ENCODE peak calls at places on chromosomes 7 and 10, in seven cellular contexts. O is HS-5; H is H7; K is MV-4-11; B is AG09309; C is activated effector memory CD4-positive, alpha-beta T cell treated with anti-CD3 and anti-CD28 coated beads, Interleukin-2, amount 50 U/mL, for 16 hours; Q is CD4-positive, alpha-beta memory T cell. V is an unnamed sample.

GRCh38 chr7:66907731-66908130 is 13.3 kb upstream of the TMEM248 start:
- DNase-seq in O (no peak), H (no peak), K (no peak), B (no peak), C (no peak), Q (no peak), V (no peak)

GRCh38 chr7:34757570-34758110 is 99.6 kb downstream of the NPSR1 start:
- DNase-seq in O (no peak), H (no peak), K (no peak), B (no peak), C (no peak), Q (no peak), V (no peak)

GRCh38 chr10:36559990-36560389 is 565.4 kb upstream of the ANKRD30A start:
- DNase-seq in O (no peak), H (no peak), K (no peak), B (peak; percentile 51), C (no peak), Q (no peak), V (no peak)

GRCh38 chr10:73649876-73650536 is 5.8 kb downstream of the SYNPO2L start:
- DNase-seq in O (no peak), H (peak; percentile 15), K (no peak), B (no peak), C (no peak), Q (no peak), V (no peak)

GRCh38 chr10:47406870-47407648 is 23.0 kb upstream of the ZNF488 start:
- DNase-seq in O (peak; percentile 90), H (no peak), K (no peak), B (no peak), C (no peak), Q (no peak), V (no peak)

GRCh38 chr7:111014074-111014473 is 76.9 kb upstream of the LRRN3 start:
- DNase-seq in O (no peak), H (no peak), K (no peak), B (no peak), C (no peak), Q (no peak), V (no peak)

GRCh38 chr7:121376982-121377381 is 19.1 kb downstream of the FAM3C start:
- DNase-seq in O (no peak), H (no peak), K (no peak), B (no peak), C (no peak), Q (no peak), V (no peak)

GRCh38 chr7:87564290-87564963 is 36.3 kb downstream of the ABCB1 start:
- DNase-seq in O (no peak), H (peak; percentile 49), K (peak; percentile 18), B (no peak), C (no peak), Q (no peak), V (peak; percentile 4)

GRCh38 chr7:122379491-122379890 is 74.9 kb upstream of the FEZF1 start:
- DNase-seq in O (no peak), H (no peak), K (no peak), B (no peak), C (no peak), Q (no peak), V (no peak)

GRCh38 chr7:5591547-5591899 is 167.9 kb upstream of the TNRC18 start:
- DNase-seq in O (peak; percentile 94), H (peak; percentile 83), K (no peak), B (peak; percentile 43), C (no peak), Q (no peak), V (no peak)

GRCh38 chr10:85927952-85928677 is 438.5 kb downstream of the GRID1 start:
- DNase-seq in O (no peak), H (no peak), K (no peak), B (no peak), C (no peak), Q (no peak), V (no peak)

GRCh38 chr10:33208166-33208565 is 126.3 kb downstream of the NRP1 start:
- DNase-seq in O (no peak), H (no peak), K (no peak), B (no peak), C (no peak), Q (no peak), V (no peak)

GRCh38 chr10:10830316-10831061 is 187.2 kb upstream of the CELF2 start:
- DNase-seq in O (peak; percentile 64), H (no peak), K (no peak), B (peak; percentile 81), C (no peak), Q (no peak), V (no peak)

GRCh38 chr7:112080974-112081373 is 125.2 kb downstream of the DOCK4 start:
- DNase-seq in O (no peak), H (no peak), K (peak; percentile 93), B (no peak), C (no peak), Q (no peak), V (no peak)

GRCh38 chr7:18421297-18422004 is 74.1 kb upstream of the HDAC9 start:
- DNase-seq in O (no peak), H (no peak), K (peak; percentile 8), B (no peak), C (no peak), Q (no peak), V (no peak)

GRCh38 chr7:121180436-121181063 is 148.2 kb upstream of the WNT16 start:
- DNase-seq in O (no peak), H (no peak), K (no peak), B (no peak), C (no peak), Q (no peak), V (no peak)

GRCh38 chr7:78770422-78771410 is 682.8 kb downstream of the MAGI2 start:
- DNase-seq in O (no peak), H (peak; percentile 53), K (no peak), B (no peak), C (no peak), Q (no peak), V (no peak)

GRCh38 chr7:7157177-7157886 is 25.0 kb upstream of the C1GALT1 start:
- DNase-seq in O (peak; percentile 77), H (no peak), K (peak; percentile 98), B (peak; percentile 82), C (peak; percentile 76), Q (peak; percentile 86), V (peak; percentile 54)

V was measured in effector memory CD8-positive, alpha-beta T cell.